ENCODE peak calls at places on chromosomes 1 and 21, in four cellular contexts. B is NCI-H2171, M is left ventricle myocardium inferior, D is GM04503. V is an unnamed sample.
A peak's percentile ranks its signal among the peaks of the same experiment; 100 is the strongest.

GRCh38 chr1:234069760-234070159 is 165.3 kb downstream of the SLC35F3 start:
- DNase-seq in B (no peak), M (no peak), D (no peak), V (no peak)

GRCh38 chr1:208615356-208615755 is 371.2 kb upstream of the PLXNA2 start:
- DNase-seq in B (no peak), D (peak; percentile 25), M (no peak), V (no peak)

GRCh38 chr1:48258106-48258505 is 35.6 kb downstream of the SLC5A9 start:
- DNase-seq in B (no peak), D (no peak), M (no peak), V (no peak)

GRCh38 chr1:213231795-213232231 is 180.8 kb downstream of the RPS6KC1 start:
- DNase-seq in M (no peak), D (no peak), B (peak; percentile 68), V (peak; percentile 10)

GRCh38 chr1:207672525-207673130 is 27.7 kb downstream of the CR1L start:
- DNase-seq in D (no peak), B (no peak), M (no peak), V (peak; percentile 9)

GRCh38 chr1:29628190-29628589 is 391.9 kb downstream of the PTPRU start:
- DNase-seq in D (no peak), M (no peak), B (no peak), V (no peak)

GRCh38 chr1:24351918-24352637 is 32.9 kb downstream of the GRHL3 start:
- DNase-seq in M (no peak), D (no peak), B (peak; percentile 44), V (peak; percentile 34)

GRCh38 chr1:169163059-169163458 is 56.6 kb downstream of the ATP1B1 start:
- DNase-seq in M (no peak), B (no peak), D (no peak), V (no peak)

GRCh38 chr1:154433161-154433681 is 28.1 kb downstream of the IL6R start:
- DNase-seq in B (no peak), M (no peak), D (no peak), V (no peak)

GRCh38 chr1:109490934-109491302 is 3.0 kb upstream of the CYB561D1 start:
- DNase-seq in B (no peak), D (no peak), M (no peak), V (no peak)

GRCh38 chr1:58549231-58549958 is 2.9 kb upstream of the OMA1 start:
- DNase-seq in M (no peak), D (no peak), B (no peak), V (no peak)

GRCh38 chr1:16048573-16049189 is 5.1 kb downstream of the CLCNKB start:
- DNase-seq in B (peak; percentile 37), D (no peak), M (peak; percentile 51), V (no peak)

GRCh38 chr21:44337428-44337827 is 1.8 kb downstream of the CFAP410 start:
- DNase-seq in B (no peak), D (no peak), M (no peak), V (peak; percentile 4)

GRCh38 chr1:204520834-204521709 is 4.9 kb downstream of the MDM4 start:
- DNase-seq in M (no peak), D (peak; percentile 3), B (peak; percentile 26), V (peak; percentile 43)

GRCh38 chr1:212234431-212235298 is 50.5 kb upstream of the PPP2R5A start:
- DNase-seq in M (peak; percentile 29), B (no peak), D (peak; percentile 89), V (peak; percentile 92)

GRCh38 chr1:151819951-151820623 is 11.5 kb downstream of the RORC start:
- DNase-seq in B (no peak), M (no peak), D (no peak), V (no peak)

GRCh38 chr1:196115641-196116040 is 492.6 kb downstream of the KCNT2 start:
- DNase-seq in D (peak; percentile 28), B (no peak), M (peak; percentile 72), V (peak; percentile 66)

GRCh38 chr1:97781762-97782337 is 139.0 kb downstream of the DPYD start:
- DNase-seq in D (no peak), B (no peak), M (no peak), V (no peak)

GRCh38 chr1:14100916-14101315 is 400.9 kb downstream of the PRDM2 start:
- DNase-seq in B (no peak), D (no peak), M (no peak), V (no peak)

GRCh38 chr1:178940022-178940765 is 69.3 kb upstream of the ANGPTL1 start:
- DNase-seq in M (no peak), D (peak; percentile 31), B (no peak), V (peak; percentile 56)

GRCh38 chr1:84688461-84689061 is 1.7 kb downstream of the SSX2IP start:
- DNase-seq in M (no peak), D (no peak), B (no peak), V (no peak)

GRCh38 chr1:174262747-174263241 is 103.5 kb downstream of the RABGAP1L start:
- DNase-seq in M (no peak), B (peak; percentile 32), D (peak; percentile 17), V (peak; percentile 7)

GRCh38 chr1:159827549-159827948 is 876 bp downstream of the SLAMF8 start:
- DNase-seq in B (no peak), D (no peak), M (no peak), V (no peak)

GRCh38 chr1:226809785-226810571 is 60.4 kb upstream of the PSEN2 start:
- DNase-seq in D (peak; percentile 73), M (no peak), B (no peak), V (no peak)

GRCh38 chr1:151970128-151970527 is 23.5 kb downstream of the S100A10 start:
- DNase-seq in D (no peak), M (no peak), B (no peak), V (no peak)

GRCh38 chr1:22952694-22953391 is 19.8 kb downstream of the LACTBL1 start:
- DNase-seq in M (no peak), D (no peak), B (no peak), V (no peak)

GRCh38 chr21:26487981-26488480 is 85.1 kb downstream of the CYYR1 start:
- DNase-seq in M (no peak), B (no peak), D (no peak), V (no peak)

GRCh38 chr1:51313961-51314777 is 16.2 kb downstream of the TTC39A start:
- DNase-seq in B (no peak), D (peak; percentile 50), M (no peak), V (peak; percentile 44)

GRCh38 chr1:93839307-93839706 is 39.7 kb downstream of the DNTTIP2 start:
- DNase-seq in B (no peak), D (peak; percentile 81), M (no peak), V (peak; percentile 86)